ENCODE peak calls at places on chromosomes 3 and 15, in four cellular contexts. P is K562, X is A549, D is HepG2. G is an unnamed sample.

GRCh38 chr15:80066912-80067311 is 7.4 kb downstream of the ZFAND6 start:
- DNase-seq in P (no peak), X (no peak), D (no peak), G (no peak)

GRCh38 chr15:100201376-100202280 is 140.1 kb downstream of the ADAMTS17 start:
- DNase-seq in P (no peak), X (no peak), D (no peak), G (no peak)

GRCh38 chr3:117628896-117629295 is 919.3 kb downstream of the TUSC7 start:
- DNase-seq in P (no peak), X (no peak), D (no peak), G (no peak)

GRCh38 chr15:47705601-47706000 is 11.7 kb upstream of the SEMA6D start:
- DNase-seq in P (no peak), X (no peak), D (no peak), G (no peak)

GRCh38 chr15:36831125-36831914 is 251.9 kb downstream of the CDIN1 start:
- DNase-seq in P (no peak), X (no peak), D (no peak), G (no peak)

GRCh38 chr15:59699810-59700431 is 10.8 kb upstream of the BNIP2 start:
- DNase-seq in P (no peak), X (peak), D (no peak), G (no peak)

GRCh38 chr3:111368061-111368460 is 173.9 kb upstream of the CD96 start:
- DNase-seq in P (no peak), X (no peak), D (no peak), G (no peak)

GRCh38 chr3:37202035-37202434 is 27.7 kb upstream of the LRRFIP2 start:
- DNase-seq in P (no peak), X (no peak), D (no peak), G (no peak)

GRCh38 chr3:65833761-65834505 is 204.8 kb downstream of the MAGI1 start:
- DNase-seq in P (no peak), X (no peak), D (no peak), G (no peak)

GRCh38 chr3:169863458-169863899 is 6.3 kb downstream of the LRRC31 start:
- DNase-seq in P (peak), X (peak), D (peak), G (peak)

GRCh38 chr3:3632439-3632838 is 166.8 kb upstream of the LRRN1 start:
- DNase-seq in P (no peak), X (no peak), D (no peak), G (no peak)

GRCh38 chr3:53161345-53161819 is 373 bp downstream of the PRKCD start:
- DNase-seq in P (peak), X (peak), D (no peak), G (no peak)

GRCh38 chr3:36840453-36840921 is 76.1 kb upstream of the DCLK3 start:
- DNase-seq in P (no peak), X (no peak), D (no peak), G (no peak)

GRCh38 chr15:40984963-40985362 is 31.7 kb downstream of the CHAC1 start:
- DNase-seq in P (no peak), X (no peak), D (no peak), G (no peak)

GRCh38 chr3:104460477-104461406 is 906.0 kb upstream of the ALCAM start:
- DNase-seq in P (no peak), X (no peak), D (no peak), G (peak)

GRCh38 chr3:125511420-125512094 is 8.4 kb downstream of the SNX4 start:
- DNase-seq in P (no peak), X (no peak), D (no peak), G (no peak)

GRCh38 chr15:39213385-39213840 is 367.5 kb upstream of the THBS1 start:
- DNase-seq in P (peak), X (no peak), D (peak), G (peak)

GRCh38 chr3:68447885-68448284 is 484.5 kb downstream of the TAFA4 start:
- DNase-seq in P (no peak), X (no peak), D (no peak), G (peak)

GRCh38 chr3:56923546-56924224 is 121.9 kb upstream of the ARHGEF3 start:
- DNase-seq in P (peak), X (no peak), D (no peak), G (peak)

GRCh38 chr3:194275231-194275671 is 75.9 kb downstream of the CPN2 start:
- DNase-seq in P (no peak), X (peak), D (no peak), G (no peak)

GRCh38 chr15:80090879-80091503 is 31.5 kb downstream of the ZFAND6 start:
- DNase-seq in P (no peak), X (peak), D (no peak), G (no peak)

GRCh38 chr15:82021992-82022391 is 23.8 kb downstream of the MEX3B start:
- DNase-seq in P (peak), X (no peak), D (no peak), G (no peak)

GRCh38 chr3:64267774-64268604 is 42.7 kb upstream of the PRICKLE2 start:
- DNase-seq in P (no peak), X (no peak), D (no peak), G (peak)

GRCh38 chr3:55622116-55622515 is 135.0 kb upstream of the WNT5A start:
- DNase-seq in P (no peak), X (no peak), D (no peak), G (no peak)

GRCh38 chr3:39224288-39224687 is 31.9 kb upstream of the XIRP1 start:
- DNase-seq in P (no peak), X (no peak), D (peak), G (no peak)

GRCh38 chr3:61894988-61895935 is 333.9 kb downstream of the PTPRG start:
- DNase-seq in P (peak), X (peak), D (peak), G (peak)

GRCh38 chr3:171876651-171877272 is 33.6 kb downstream of the TMEM212 start:
- DNase-seq in P (peak), X (no peak), D (no peak), G (no peak)
- TF ChIP-seq JUNB in P (no peak), X (no peak), D (no peak), G (no peak)

DNA sequence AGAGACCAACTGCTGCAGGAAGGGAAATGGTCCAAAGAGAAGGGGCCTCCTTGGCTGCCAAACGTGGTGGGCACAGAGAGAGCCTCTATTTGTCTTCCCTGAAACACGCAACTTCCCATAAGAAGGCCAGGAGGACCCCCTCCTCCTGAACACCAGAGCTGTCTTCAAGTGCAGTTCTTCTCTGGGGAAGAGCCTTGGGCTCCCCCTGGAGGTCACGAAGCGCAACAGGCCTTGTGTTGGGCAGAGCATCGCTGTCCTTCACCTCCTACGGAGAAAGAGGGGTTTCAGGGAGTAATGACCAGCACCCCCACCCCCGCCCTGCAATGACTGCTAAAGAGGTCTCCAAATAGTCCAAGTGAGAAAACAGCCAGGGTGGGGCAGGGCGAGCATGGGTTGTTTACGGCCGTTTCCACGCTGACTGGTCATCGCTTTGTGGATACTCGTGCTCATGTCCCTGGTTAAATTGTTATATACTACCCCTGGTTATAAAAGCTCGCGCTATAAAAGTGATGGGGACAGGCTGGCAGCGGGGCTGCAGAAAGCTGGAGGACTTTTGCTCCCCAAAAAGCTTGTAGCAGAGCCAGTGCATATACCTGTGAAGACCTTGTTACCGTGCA is 397.5 kb upstream of the ATP10A start:
- DNase-seq in P (peak), X (peak), D (peak), G (peak)
- TF ChIP-seq JUNB in P (no peak), X (no peak), D (no peak), G (no peak)

GRCh38 chr15:54941417-54941816 is 255.3 kb downstream of the RSL24D1 start:
- DNase-seq in P (no peak), X (no peak), D (no peak), G (no peak)
- TF ChIP-seq JUNB in P (no peak), X (no peak), D (no peak), G (no peak)

DNA sequence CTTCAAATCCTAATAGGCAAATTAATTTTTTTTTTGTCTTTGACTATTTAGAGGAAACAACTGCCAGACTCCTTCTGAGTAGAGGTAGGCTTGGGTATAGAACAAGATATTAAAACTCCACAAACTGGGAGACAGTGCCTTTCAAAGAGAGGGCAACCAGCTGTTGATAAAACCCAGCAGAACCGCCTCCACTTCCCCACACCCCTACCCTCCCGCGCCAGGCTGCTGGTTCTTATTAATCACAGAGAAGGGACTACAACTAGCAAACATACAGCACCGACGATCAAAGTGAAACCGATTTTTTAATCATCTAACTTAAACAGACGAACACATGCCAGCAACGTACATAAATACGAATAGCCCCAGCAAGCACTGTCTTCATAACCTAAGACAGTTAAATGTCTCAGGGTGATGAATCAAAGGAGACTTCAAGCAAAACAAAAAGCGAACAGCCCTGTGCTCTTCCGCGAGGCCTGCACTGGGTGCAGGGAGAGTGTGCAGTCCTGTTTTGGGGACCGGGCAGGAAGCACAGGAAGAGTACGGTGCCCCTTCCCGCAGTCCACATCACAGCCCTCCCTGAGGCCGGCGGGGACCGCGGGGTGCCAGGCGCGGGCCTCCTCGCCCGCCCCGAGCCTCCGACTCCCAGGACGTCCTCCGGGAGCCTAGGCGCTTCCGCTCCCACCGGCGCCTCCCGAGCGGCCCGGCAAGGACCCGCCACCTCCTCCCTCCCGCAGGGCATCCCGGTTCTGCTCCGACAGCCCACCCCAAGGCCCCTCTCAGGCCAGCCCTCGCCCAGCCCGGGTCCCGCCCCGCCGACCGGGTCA is 75.1 kb upstream of the VGLL4 start:
- DNase-seq in P (no peak), X (peak), D (peak), G (peak)
- TF ChIP-seq JUNB in P (no peak), X (no peak), D (no peak), G (no peak)

GRCh38 chr15:55241193-55241592 is 44.5 kb upstream of the RSL24D1 start:
- DNase-seq in P (no peak), X (no peak), D (no peak), G (no peak)

GRCh38 chr15:55237219-55238130 is 40.7 kb upstream of the RSL24D1 start:
- DNase-seq in P (peak), X (no peak), D (no peak), G (no peak)

GRCh38 chr15:55239440-55240124 is 42.8 kb upstream of the RSL24D1 start:
- DNase-seq in P (peak), X (no peak), D (no peak), G (no peak)

GRCh38 chr15:55241895-55242294 is 45.2 kb upstream of the RSL24D1 start:
- DNase-seq in P (no peak), X (no peak), D (no peak), G (no peak)

DNA sequence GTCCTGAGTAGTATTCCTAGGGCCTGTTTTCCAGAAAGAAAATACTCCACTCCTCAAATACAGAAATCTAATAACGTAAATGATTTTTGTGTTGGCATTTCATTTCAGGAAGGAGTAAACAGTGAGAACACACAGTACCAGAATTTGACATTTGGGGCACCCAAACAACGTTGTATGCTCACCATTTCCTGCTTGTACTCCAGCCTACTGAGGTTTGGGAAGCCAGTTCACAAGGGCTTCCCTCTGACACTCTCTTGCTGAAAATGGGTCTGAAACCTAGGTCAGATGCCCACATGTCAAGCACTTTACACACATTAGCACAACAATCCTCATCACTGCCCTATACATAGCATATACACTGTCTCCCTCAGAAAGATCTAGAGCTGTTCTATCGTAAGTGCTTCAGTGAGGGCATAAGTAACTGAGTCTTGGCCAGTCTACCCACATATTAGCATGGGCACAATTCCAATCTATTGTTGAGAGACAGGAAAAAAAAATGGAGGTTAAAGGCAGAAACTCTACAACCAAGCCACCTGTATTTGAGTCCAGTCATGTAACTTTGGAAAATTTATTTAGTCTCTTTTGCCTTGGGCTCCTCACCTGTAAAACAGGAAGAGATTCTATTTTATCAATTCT is 43.5 kb upstream of the RSL24D1 start:
- DNase-seq in P (no peak), X (no peak), D (no peak), G (no peak)
- TF ChIP-seq JUNB in P (no peak), X (no peak), D (no peak), G (no peak)